ENCODE peak calls at places on chromosomes 12 and 14, in seven cellular contexts. I is K562, W is H1, T is SK-N-SH, F is HCT116, Y is GM12878, Z is HepG2. S is an unnamed sample.

GRCh38 chr12:5969974-5970690 is 25.1 kb upstream of the ANO2 start:
- DNase-seq in F (no peak), W (no peak), Z (no peak), T (no peak), Y (no peak), I (no peak), S (peak)

GRCh38 chr14:99460793-99461192 is 19.9 kb downstream of the SETD3 start:
- DNase-seq in I (peak), Y (no peak), T (no peak), F (no peak), Z (no peak), W (no peak), S (no peak)

GRCh38 chr14:50099335-50099734 is 17.0 kb downstream of the VCPKMT start:
- DNase-seq in Z (peak), W (no peak), F (peak), T (no peak), I (no peak), Y (no peak), S (no peak)

GRCh38 chr12:93954160-93955112 is 193.9 kb upstream of the PLXNC1 start:
- DNase-seq in T (no peak), W (no peak), F (no peak), Z (no peak), I (no peak), Y (no peak), S (no peak)

GRCh38 chr12:6614513-6615177 is 7.5 kb upstream of the CHD4 start:
- DNase-seq in W (no peak), I (no peak), Z (no peak), T (no peak), Y (no peak), F (no peak), S (peak)

GRCh38 chr14:96162741-96163140 is 41.9 kb upstream of the BDKRB2 start:
- DNase-seq in F (no peak), Y (no peak), T (no peak), I (no peak), Z (no peak), W (no peak), S (no peak)

GRCh38 chr12:132662901-132663755 is 24.0 kb downstream of the POLE start:
- DNase-seq in Y (no peak), W (no peak), Z (no peak), I (no peak), T (no peak), F (no peak), S (no peak)

GRCh38 chr12:42679402-42679801 is 89.9 kb upstream of the PRICKLE1 start:
- DNase-seq in I (no peak), T (no peak), Z (no peak), F (no peak), Y (no peak), W (no peak), S (no peak)

GRCh38 chr12:21823581-21823980 is 49.1 kb upstream of the KCNJ8 start:
- DNase-seq in I (no peak), T (no peak), Z (no peak), F (no peak), W (no peak), Y (no peak), S (no peak)

DNA sequence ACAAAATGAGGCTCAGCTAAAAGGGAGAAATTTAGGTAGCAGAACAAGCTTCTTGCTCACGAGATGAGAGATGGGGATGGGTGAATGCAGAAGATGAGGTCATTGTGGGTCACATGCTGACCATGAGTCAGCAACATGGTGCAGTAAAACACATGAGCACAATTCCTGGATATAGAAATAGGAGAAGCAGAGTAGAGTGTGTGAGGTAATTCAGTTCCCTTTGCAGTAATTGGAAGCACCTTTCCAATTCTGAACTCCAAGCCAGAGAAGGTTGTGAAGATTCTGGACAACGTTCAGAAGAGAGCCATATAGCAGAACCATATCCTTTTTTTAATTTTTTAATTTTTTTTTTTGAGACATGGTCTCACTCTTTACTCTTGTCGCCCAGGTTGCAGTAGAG is 62.0 kb upstream of the LMNTD1 start:
- DNase-seq in I (peak), Y (no peak), F (no peak), Z (no peak), T (no peak), W (no peak), S (no peak)
- TF ChIP-seq JUND in I (peak), Y (no peak), F (no peak), Z (no peak), T (peak), W (no peak), S (no peak)

GRCh38 chr12:9792185-9792900 is 31.6 kb upstream of the CD69 start:
- DNase-seq in T (no peak), I (no peak), F (no peak), W (no peak), Z (no peak), Y (no peak), S (no peak)

GRCh38 chr12:9794484-9795063 is 32.7 kb upstream of the KLRF1 start:
- DNase-seq in F (no peak), I (peak), Y (peak), T (no peak), Z (no peak), W (no peak), S (no peak)

GRCh38 chr12:9795945-9796344 is 31.3 kb upstream of the KLRF1 start:
- DNase-seq in I (no peak), Y (no peak), T (no peak), W (no peak), Z (no peak), F (no peak), S (no peak)

GRCh38 chr12:9793774-9794395 is 33.2 kb upstream of the CD69 start:
- DNase-seq in I (no peak), Z (no peak), W (no peak), T (no peak), F (no peak), Y (no peak), S (no peak)

DNA sequence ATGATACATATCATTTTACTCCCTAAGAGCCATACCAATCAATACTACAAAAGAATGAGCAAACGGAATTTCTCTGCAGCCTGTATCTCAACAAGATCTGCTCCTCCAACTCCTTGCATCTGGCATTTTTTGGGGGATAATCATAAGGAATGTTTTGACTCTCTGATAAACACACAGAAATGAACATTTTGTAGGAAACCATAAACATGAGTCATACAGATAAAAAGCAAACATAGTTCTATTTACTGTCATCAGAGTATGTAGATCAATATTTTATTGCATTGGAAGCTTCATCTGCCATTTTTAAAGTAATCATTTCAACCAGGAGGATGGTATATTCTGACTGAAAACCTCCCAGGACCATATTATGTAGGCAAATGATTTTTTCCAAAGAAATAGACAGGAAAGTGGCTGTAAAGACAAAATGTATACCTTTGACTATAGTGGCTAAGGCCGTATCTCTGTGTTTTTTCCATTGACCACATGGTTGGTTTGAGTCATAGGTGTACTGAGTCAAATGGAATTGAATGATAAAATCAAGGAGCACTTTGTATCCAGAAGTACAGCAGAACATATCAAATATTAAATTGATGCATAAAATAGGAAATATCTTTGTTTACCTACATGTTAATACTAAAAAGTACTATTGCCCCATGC is 32.4 kb upstream of the CD69 start:
- DNase-seq in I (peak), T (no peak), W (no peak), Z (no peak), F (no peak), Y (no peak), S (no peak)
- TF ChIP-seq JUND in I (peak), T (no peak), W (no peak), Z (no peak), F (no peak), Y (no peak), S (no peak)

GRCh38 chr12:53185582-53186153 is 4.9 kb upstream of the CSAD start:
- DNase-seq in I (no peak), Y (no peak), W (no peak), F (no peak), Z (no peak), T (no peak), S (no peak)
- TF ChIP-seq JUND in I (no peak), Y (no peak), W (no peak), F (no peak), Z (no peak), T (no peak), S (no peak)

GRCh38 chr12:67070307-67070600 is 198.9 kb upstream of the CAND1 start:
- DNase-seq in F (no peak), T (peak), I (no peak), W (no peak), Z (no peak), Y (no peak), S (no peak)
- TF ChIP-seq JUND in F (no peak), T (no peak), I (no peak), W (no peak), Z (no peak), Y (no peak), S (no peak)

S was measured in T47D.